ENCODE peak calls at places on chromosomes 2 and 18, in four cellular contexts. N is Peyer's patch, D is ovary, O is heart left ventricle. Z is an unnamed sample.

GRCh38 chr18:22494771-22495170 is 77.1 kb upstream of the CTAGE1 start:
- DNase-seq in N (no peak), D (no peak), O (no peak), Z (no peak)

GRCh38 chr18:45324489-45325111 is 290.7 kb upstream of the SLC14A2 start:
- DNase-seq in N (no peak), D (peak; percentile 72), O (no peak), Z (no peak)

GRCh38 chr2:116057538-116057937 is 1615.1 kb downstream of the DPP10 start:
- DNase-seq in N (no peak), D (no peak), O (no peak), Z (no peak)

GRCh38 chr2:125310671-125311364 is 1285.7 kb downstream of the CNTNAP5 start:
- DNase-seq in N (no peak), D (no peak), O (no peak), Z (no peak)

GRCh38 chr2:188620916-188621315 is 329.2 kb downstream of the GULP1 start:
- DNase-seq in N (no peak), D (no peak), O (no peak), Z (no peak)

GRCh38 chr18:32802606-32803451 is 30.0 kb upstream of the KLHL14 start:
- DNase-seq in N (no peak), D (no peak), O (no peak), Z (no peak)

GRCh38 chr2:46967990-46968647 is 52.5 kb upstream of the MCFD2 start:
- DNase-seq in N (peak; percentile 81), D (peak; percentile 78), O (no peak), Z (peak; percentile 73)

GRCh38 chr2:157056200-157056676 is 201.3 kb upstream of the GALNT5 start:
- DNase-seq in N (no peak), D (no peak), O (no peak), Z (no peak)

GRCh38 chr18:68354176-68354575 is 360.7 kb downstream of the TMX3 start:
- DNase-seq in N (no peak), D (no peak), O (no peak), Z (no peak)

GRCh38 chr2:234879671-234880455 is 72.0 kb upstream of the SH3BP4 start:
- DNase-seq in N (no peak), D (no peak), O (no peak), Z (no peak)

GRCh38 chr2:199057936-199058335 is 399.8 kb downstream of the SATB2 start:
- DNase-seq in N (no peak), D (no peak), O (no peak), Z (no peak)

GRCh38 chr2:207812058-207812857 is 42.6 kb upstream of the FZD5 start:
- DNase-seq in N (no peak), D (no peak), O (no peak), Z (no peak)

GRCh38 chr2:112664689-112665088 is 18.9 kb downstream of the SLC20A1 start:
- DNase-seq in N (no peak), D (no peak), O (no peak), Z (no peak)

GRCh38 chr18:13797157-13797611 is 26.8 kb upstream of the MC5R start:
- DNase-seq in N (no peak), D (no peak), O (no peak), Z (no peak)

GRCh38 chr2:200177971-200178911 is 128.3 kb upstream of the SPATS2L start:
- DNase-seq in N (no peak), D (no peak), O (peak; percentile 59), Z (no peak)

GRCh38 chr2:18423636-18424035 is 136.8 kb downstream of the RDH14 start:
- DNase-seq in N (no peak), D (no peak), O (no peak), Z (no peak)

GRCh38 chr18:64720781-64721464 is 572.0 kb upstream of the LINC00305 start:
- DNase-seq in N (no peak), D (no peak), O (no peak), Z (peak; percentile 27)

GRCh38 chr2:72985891-72986683 is 68.8 kb downstream of the EMX1 start:
- DNase-seq in N (peak; percentile 25), D (no peak), O (no peak), Z (peak; percentile 72)

GRCh38 chr2:34447097-34447496 is 848.0 kb upstream of the FAM98A start:
- DNase-seq in N (no peak), D (no peak), O (no peak), Z (no peak)

GRCh38 chr2:51997571-51997970 is 965.6 kb upstream of the NRXN1 start:
- DNase-seq in N (no peak), D (no peak), O (no peak), Z (no peak)

GRCh38 chr2:70680735-70681134 is 87.3 kb downstream of the ADD2 start:
- DNase-seq in N (no peak), D (no peak), O (no peak), Z (no peak)

GRCh38 chr2:202643012-202643858 is 8.5 kb downstream of the FAM117B start:
- DNase-seq in N (no peak), D (no peak), O (no peak), Z (no peak)

GRCh38 chr2:191894681-191895147 is 47.8 kb upstream of the CAVIN2 start:
- DNase-seq in N (no peak), D (no peak), O (no peak), Z (no peak)

GRCh38 chr2:112713585-112713925 is 7.3 kb upstream of the NT5DC4 start:
- DNase-seq in N (no peak), D (no peak), O (no peak), Z (no peak)

GRCh38 chr18:78130232-78131195 is 849.1 kb upstream of the SALL3 start:
- DNase-seq in N (no peak), D (no peak), O (no peak), Z (no peak)

GRCh38 chr18:72811047-72811446 is 56.7 kb downstream of the NETO1 start:
- DNase-seq in N (no peak), D (no peak), O (no peak), Z (no peak)

GRCh38 chr2:238162516-238163441 is 4.0 kb downstream of the ERFE start:
- DNase-seq in N (peak; percentile 43), D (peak; percentile 28), O (peak; percentile 7), Z (no peak)
- TF ChIP-seq CTCF in N (no peak), D (no peak), O (no peak), Z (no peak)

GRCh38 chr2:69012310-69013122 is 463 bp upstream of the ANTXR1 start:
- DNase-seq in N (peak; percentile 68), D (peak; percentile 89), O (peak; percentile 71), Z (peak; percentile 54)
- H3K27ac ChIP-seq in N (peak overlapping the region; percentile 60), D (peak overlapping the region; percentile 64), O (no peak overlapping the region), Z (peak overlapping the region; percentile 69)

GRCh38 chr2:64831134-64831976 is 157.8 kb upstream of the SLC1A4 start:
- DNase-seq in N (peak; percentile 93), D (peak; percentile 54), O (peak; percentile 77), Z (peak; percentile 82)
- TF ChIP-seq CTCF in N (peak; percentile 88), D (no peak), O (peak; percentile 87), Z (peak; percentile 84)

GRCh38 chr2:213284105-213285090 is at the start of gene SPAG16:
- DNase-seq in N (peak; percentile 94), D (peak; percentile 99), O (peak; percentile 94), Z (peak; percentile 93)

GRCh38 chr2:213281156-213281555 is 3.1 kb upstream of the SPAG16 start:
- DNase-seq in N (no peak), D (no peak), O (no peak), Z (no peak)

GRCh38 chr2:213275265-213275664 is 9.0 kb upstream of the SPAG16 start:
- DNase-seq in N (no peak), D (no peak), O (no peak), Z (no peak)

GRCh38 chr2:213285404-213285803 is 1.1 kb downstream of the SPAG16 start:
- DNase-seq in N (no peak), D (no peak), O (no peak), Z (no peak)

GRCh38 chr2:213279961-213280360 is 4.3 kb upstream of the SPAG16 start:
- DNase-seq in N (no peak), D (no peak), O (no peak), Z (no peak)
- H3K27ac ChIP-seq in N (no peak overlapping the region), D (no peak overlapping the region), O (no peak overlapping the region), Z (no peak overlapping the region)

GRCh38 chr2:2234398-2234797 is 96.7 kb downstream of the MYT1L start:
- DNase-seq in N (no peak), D (no peak), O (no peak), Z (no peak)
- TF ChIP-seq CTCF in N (no peak), D (no peak), O (no peak), Z (no peak)

GRCh38 chr18:48161911-48162698 is 231.6 kb upstream of the SMAD2 start:
- DNase-seq in N (no peak), D (no peak), O (no peak), Z (peak; percentile 89)

GRCh38 chr18:48158721-48159120 is 228.3 kb upstream of the SMAD2 start:
- DNase-seq in N (no peak), D (no peak), O (no peak), Z (no peak)

GRCh38 chr18:48159816-48160215 is 229.4 kb upstream of the SMAD2 start:
- DNase-seq in N (no peak), D (no peak), O (no peak), Z (no peak)

GRCh38 chr18:48161201-48161910 is 230.9 kb upstream of the SMAD2 start:
- DNase-seq in N (peak; percentile 94), D (peak; percentile 95), O (peak; percentile 88), Z (peak; percentile 93)

DNA sequence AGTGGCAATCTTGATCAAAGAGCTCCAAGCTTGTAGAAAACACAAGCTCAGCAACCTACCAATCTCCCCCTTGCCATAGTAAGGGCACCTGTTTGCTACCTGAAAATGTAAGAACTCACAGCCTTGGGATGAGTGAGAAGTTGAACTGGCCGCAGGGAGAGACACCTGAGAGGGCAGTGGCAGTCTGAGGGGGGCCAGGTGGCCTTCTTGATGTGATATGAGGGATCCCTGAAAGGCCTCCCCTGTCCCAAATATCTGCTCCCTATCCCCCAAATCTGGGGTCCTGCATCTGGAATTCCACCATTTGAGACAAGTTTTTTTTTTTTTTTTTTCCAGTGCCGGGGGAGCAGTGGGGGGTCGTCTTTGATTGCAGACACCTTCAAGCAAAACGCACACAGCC is 230.2 kb upstream of the SMAD2 start:
- DNase-seq in N (no peak), D (no peak), O (no peak), Z (no peak)
- H3K27ac ChIP-seq in N (no peak overlapping the region), D (peak overlapping the region; percentile 73), O (peak overlapping the region; percentile 88), Z (peak overlapping the region; percentile 94)